ENCODE peak calls at places on chromosomes 1 and 21, in five cellular contexts. Z is psoas muscle, H is neural progenitor cell, U is IMR-90, B is tibial artery. S is an unnamed sample.
A peak's percentile ranks its signal among the peaks of the same experiment; 100 is the strongest.

GRCh38 chr1:114002492-114003290 is 23.4 kb downstream of the OLFML3 start:
- DNase-seq in Z (no peak), H (peak; percentile 24), U (no peak), B (no peak), S (no peak)

GRCh38 chr1:202589190-202589680 is 121.0 kb downstream of the SYT2 start:
- DNase-seq in Z (peak; percentile 88), H (no peak), U (peak; percentile 100), B (peak; percentile 95), S (no peak)

GRCh38 chr1:110554871-110555801 is 36.2 kb upstream of the KCNA10 start:
- DNase-seq in Z (peak; percentile 59), H (peak; percentile 75), U (peak; percentile 1), B (peak; percentile 77), S (peak; percentile 57)

GRCh38 chr1:157154940-157155514 is 16.8 kb upstream of the ETV3 start:
- DNase-seq in Z (peak; percentile 20), H (no peak), U (peak; percentile 52), B (peak; percentile 68), S (no peak)

GRCh38 chr1:29410476-29410875 is 174.2 kb downstream of the PTPRU start:
- DNase-seq in Z (no peak), H (peak; percentile 18), U (no peak), B (no peak), S (no peak)

GRCh38 chr1:3226191-3226590 is 157.2 kb downstream of the PRDM16 start:
- DNase-seq in Z (no peak), H (no peak), U (no peak), B (no peak), S (no peak)

GRCh38 chr1:2253036-2253796 is 25.1 kb downstream of the SKI start:
- DNase-seq in Z (peak; percentile 16), H (no peak), U (no peak), B (no peak), S (no peak)

GRCh38 chr1:166040635-166041034 is 126.2 kb downstream of the FAM78B start:
- DNase-seq in Z (no peak), H (peak; percentile 35), U (no peak), B (no peak), S (no peak)

GRCh38 chr21:35136106-35136505 is 87.0 kb upstream of the RUNX1 start:
- DNase-seq in Z (no peak), H (no peak), U (no peak), B (no peak), S (no peak)

GRCh38 chr21:14797543-14797942 is 251.4 kb upstream of the SAMSN1 start:
- DNase-seq in Z (no peak), H (no peak), U (no peak), B (no peak), S (no peak)
- H3K9me3 ChIP-seq in Z (peaks cover 21% of the 10 kb centered on the region), H (no peaks in the 10 kb centered on the region), U (no peaks in the 10 kb centered on the region), B (peaks cover 34% of the 10 kb centered on the region), S (no peaks in the 10 kb centered on the region)

GRCh38 chr1:39406533-39407478 is 84.6 kb upstream of the BMP8A start:
- DNase-seq in Z (no peak), H (peak; percentile 39), U (peak; percentile 70), B (no peak), S (no peak)
- H3K4me1 ChIP-seq in Z (peaks cover 48% of the 10 kb centered on the region), H (peaks cover 47% of the 10 kb centered on the region), U (peaks cover 24% of the 10 kb centered on the region), B (no peaks in the 10 kb centered on the region), S (peaks cover 24% of the 10 kb centered on the region)

GRCh38 chr1:46516551-46516950 is 26.9 kb downstream of the DMBX1 start:
- DNase-seq in Z (no peak), H (no peak), U (no peak), B (no peak), S (no peak)
- H3K4me3 ChIP-seq in Z (no peak overlapping the region), H (no peak overlapping the region), U (no peak overlapping the region), B (no peak overlapping the region), S (no peak overlapping the region)

GRCh38 chr1:227685807-227686206 is 49.3 kb downstream of the JMJD4 start:
- DNase-seq in Z (no peak), H (no peak), U (no peak), B (no peak), S (no peak)
- H3K9me3 ChIP-seq in Z (peaks cover 43% of the 10 kb centered on the region), H (no peaks in the 10 kb centered on the region), U (peaks cover 7% of the 10 kb centered on the region), B (peaks cover 72% of the 10 kb centered on the region), S (peaks cover 15% of the 10 kb centered on the region)

DNA sequence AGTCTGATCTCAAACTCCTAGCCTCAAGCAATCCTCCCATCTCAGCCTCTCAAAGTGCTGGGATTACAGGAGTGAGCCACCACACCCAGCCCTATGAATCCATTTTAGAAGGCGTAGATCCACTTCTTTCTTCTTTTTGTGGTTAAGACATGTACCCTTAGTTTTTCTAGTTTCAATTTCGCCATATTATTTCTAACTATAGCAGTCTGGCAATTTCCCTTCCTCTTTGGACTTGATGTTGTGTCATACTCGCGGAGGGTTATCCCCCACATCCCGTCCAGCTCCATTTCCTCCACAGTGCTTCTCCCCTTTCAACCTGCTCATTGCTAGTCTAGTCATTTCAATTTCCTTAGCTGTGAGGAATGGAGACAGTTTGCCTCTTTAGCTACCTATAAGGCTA is 5.2 kb upstream of the LRRC8D start:
- DNase-seq in Z (no peak), H (no peak), U (no peak), B (no peak), S (no peak)
- H3K4me1 ChIP-seq in Z (no peaks in the 10 kb centered on the region), H (peaks cover 9% of the 10 kb centered on the region), U (peaks cover 2% of the 10 kb centered on the region), B (no peaks in the 10 kb centered on the region), S (peaks cover 12% of the 10 kb centered on the region)

GRCh38 chr1:211576717-211577116 is 2.2 kb downstream of the SLC30A1 start:
- DNase-seq in Z (no peak), H (no peak), U (no peak), B (no peak), S (no peak)
- H3K4me3 ChIP-seq in Z (peak overlapping the region; percentile 97), H (peak overlapping the region; percentile 64), U (peak overlapping the region; percentile 96), B (peak overlapping the region; percentile 99), S (peak overlapping the region; percentile 90)

DNA sequence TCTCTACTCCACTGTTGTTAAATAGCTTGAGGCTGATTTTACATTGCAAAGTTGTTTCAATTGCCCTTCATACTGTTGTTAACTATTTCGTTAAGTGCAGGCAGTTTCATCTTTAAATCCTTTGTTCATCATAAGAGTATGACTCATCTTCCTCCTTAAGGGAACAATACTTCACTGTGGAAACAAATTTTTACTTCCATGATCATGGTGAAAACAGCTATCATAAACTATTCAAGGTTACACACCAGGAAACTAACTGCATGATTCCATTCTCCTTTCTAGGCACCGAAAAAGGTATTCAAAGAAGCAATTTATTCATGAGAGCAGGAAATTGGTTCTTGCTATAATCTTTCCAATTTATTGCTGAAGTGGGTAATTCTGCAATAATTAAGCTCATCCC is 593.2 kb downstream of the LRRIQ3 start:
- DNase-seq in Z (no peak), H (no peak), U (no peak), B (no peak), S (no peak)
- H3K9me3 ChIP-seq in Z (no peaks in the 10 kb centered on the region), H (no peaks in the 10 kb centered on the region), U (peaks cover 6% of the 10 kb centered on the region), B (no peaks in the 10 kb centered on the region), S (no peaks in the 10 kb centered on the region)

DNA sequence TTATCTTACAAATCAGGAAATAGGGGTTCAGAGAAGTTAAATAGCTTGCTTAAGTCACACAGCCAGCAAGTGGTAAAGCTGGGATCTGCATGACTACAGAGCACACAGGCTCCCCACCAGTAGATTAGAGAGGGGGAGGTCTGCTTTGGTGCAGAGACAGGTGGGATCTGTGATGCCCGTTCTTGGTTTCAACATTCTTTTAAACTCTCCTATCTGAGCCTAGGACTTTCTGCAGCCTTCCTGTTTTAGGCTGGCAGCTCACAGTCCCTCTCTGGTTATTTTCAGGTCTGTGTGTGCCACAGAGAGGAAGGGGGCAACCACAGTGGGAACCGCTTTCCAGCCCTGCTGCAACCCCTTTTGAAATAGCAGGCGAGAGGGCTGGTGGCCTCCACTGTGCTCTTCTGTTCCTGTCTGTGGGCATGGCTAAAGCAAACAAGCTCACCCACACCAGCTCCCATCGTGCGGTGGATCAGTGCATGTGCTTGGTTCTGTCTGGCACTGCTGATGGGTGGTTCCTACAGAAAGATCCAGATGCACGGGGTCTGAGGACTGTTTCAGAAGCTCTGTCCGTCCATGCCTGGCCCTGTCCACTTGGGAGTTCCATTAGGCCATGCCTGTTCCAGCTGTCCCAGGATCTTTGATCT is 1.7 kb upstream of the IL6R start:
- DNase-seq in Z (no peak), H (no peak), U (no peak), B (peak; percentile 58), S (peak; percentile 15)
- H3K4me1 ChIP-seq in Z (peaks cover 18% of the 10 kb centered on the region), H (peaks cover 8% of the 10 kb centered on the region), U (peaks cover 19% of the 10 kb centered on the region), B (no peaks in the 10 kb centered on the region), S (peaks cover 58% of the 10 kb centered on the region)

S was measured in CD8-positive, alpha-beta memory T cell.